ENCODE peak calls at places on chromosomes 6 and 20, in four cellular contexts. L is GM13976, O is lung, T is foreskin keratinocyte. X is an unnamed sample.

GRCh38 chr6:71066153-71066552 is 109.3 kb upstream of the B3GAT2 start:
- DNase-seq in L (no peak), O (no peak), T (no peak), X (no peak)

GRCh38 chr6:168469198-168469943 is 28.4 kb downstream of the SMOC2 start:
- DNase-seq in L (no peak), O (no peak), T (no peak), X (no peak)

GRCh38 chr20:19932170-19932667 is 84.9 kb upstream of the NAA20 start:
- DNase-seq in L (no peak), O (no peak), T (no peak), X (no peak)

GRCh38 chr20:54432966-54433365 is 42.4 kb upstream of the DOK5 start:
- DNase-seq in L (no peak), O (no peak), T (no peak), X (no peak)

GRCh38 chr6:338815-339262 is 46.6 kb downstream of the DUSP22 start:
- DNase-seq in L (no peak), O (no peak), T (no peak), X (no peak)

GRCh38 chr6:3247255-3248146 is 11.2 kb upstream of the PSMG4 start:
- DNase-seq in L (no peak), O (no peak), T (peak), X (no peak)

GRCh38 chr20:32028647-32029372 is 18.6 kb downstream of the CCM2L start:
- DNase-seq in L (no peak), O (no peak), T (no peak), X (no peak)

GRCh38 chr20:3560162-3560561 is 89.3 kb downstream of the ATRN start:
- DNase-seq in L (no peak), O (no peak), T (no peak), X (no peak)

GRCh38 chr20:21397341-21398108 is at the start of gene NKX2-4:
- DNase-seq in L (no peak), O (no peak), T (no peak), X (no peak)

DNA sequence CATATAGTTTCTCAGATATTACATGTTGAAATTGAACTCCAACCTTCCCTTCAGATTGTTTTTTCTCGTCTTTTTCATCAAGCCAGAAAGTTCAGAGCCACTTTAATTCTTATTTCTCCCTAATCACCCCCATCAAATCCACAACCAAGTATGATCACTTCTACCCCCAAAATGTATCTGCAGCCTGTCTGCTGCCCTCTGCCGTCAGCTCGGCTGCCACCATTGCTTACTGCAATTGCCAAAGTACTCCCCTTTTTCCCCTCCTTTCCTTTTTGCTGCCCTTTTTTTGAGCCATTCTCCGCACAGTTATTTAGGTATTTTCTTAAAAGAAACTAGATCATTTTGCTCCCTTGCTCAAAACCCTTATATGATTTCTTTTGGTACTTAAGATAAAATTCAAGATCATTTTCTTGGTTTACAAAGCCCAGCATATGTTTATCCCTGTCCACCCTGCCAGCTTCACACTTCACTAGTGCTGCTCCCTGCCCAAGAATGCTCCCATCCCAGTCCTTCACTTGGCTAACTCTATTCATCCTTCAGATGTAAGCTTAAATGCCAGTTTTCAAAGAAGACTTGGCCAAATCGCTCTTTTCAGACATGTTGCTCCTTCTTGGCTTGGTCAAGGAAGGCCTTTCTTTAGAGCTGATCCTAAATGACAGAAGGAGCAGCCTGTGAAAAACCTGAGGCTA is 63.6 kb downstream of the SH3BGRL2 start:
- DNase-seq in L (no peak), O (no peak), T (no peak), X (no peak)
- TF ChIP-seq CTCF in L (no peak), O (no peak), T (no peak), X (no peak)

GRCh38 chr20:57527728-57528127 is 2.8 kb upstream of the CTCFL start:
- DNase-seq in L (no peak), O (no peak), T (no peak), X (no peak)

GRCh38 chr20:57526885-57527566 is 2.1 kb upstream of the CTCFL start:
- DNase-seq in L (no peak), O (no peak), T (no peak), X (no peak)

GRCh38 chr20:57524511-57525176 is at the start of gene CTCFL:
- DNase-seq in L (no peak), O (no peak), T (no peak), X (no peak)

GRCh38 chr20:57525328-57526053 is 551 bp upstream of the CTCFL start:
- DNase-seq in L (no peak), O (no peak), T (no peak), X (no peak)

GRCh38 chr20:57526067-57526884 is 1.3 kb upstream of the CTCFL start:
- DNase-seq in L (no peak), O (no peak), T (no peak), X (no peak)
- TF ChIP-seq CTCF in L (no peak), O (no peak), T (no peak), X (peak)

GRCh38 chr6:145137425-145137824 is 597.9 kb downstream of the EPM2A start:
- DNase-seq in L (no peak), O (no peak), T (no peak), X (no peak)
- TF ChIP-seq CTCF in L (no peak), O (no peak), T (peak), X (no peak)

GRCh38 chr6:55778704-55779103 is 96.7 kb downstream of the BMP5 start:
- DNase-seq in L (no peak), O (no peak), T (no peak), X (no peak)

GRCh38 chr6:55776131-55776530 is 99.3 kb downstream of the BMP5 start:
- DNase-seq in L (no peak), O (no peak), T (no peak), X (no peak)

GRCh38 chr6:55773620-55774019 is 101.8 kb downstream of the BMP5 start:
- DNase-seq in L (no peak), O (no peak), T (no peak), X (no peak)

GRCh38 chr6:55774542-55775318 is 100.7 kb downstream of the BMP5 start:
- DNase-seq in L (no peak), O (no peak), T (no peak), X (no peak)

GRCh38 chr6:55777461-55777860 is 97.9 kb downstream of the BMP5 start:
- DNase-seq in L (no peak), O (no peak), T (peak), X (no peak)
- TF ChIP-seq CTCF in L (no peak), O (no peak), T (no peak), X (no peak)

GRCh38 chr6:40841721-40842120 is 197.3 kb downstream of the UNC5CL start:
- DNase-seq in L (no peak), O (no peak), T (no peak), X (no peak)
- TF ChIP-seq CTCF in L (no peak), O (no peak), T (no peak), X (no peak)

X was measured in GM13977.